ENCODE peak calls at places on chromosome 13, in nine cellular contexts. One of them, this sample, is unnamed.

GRCh38 chr13:77565635-77566034 is 30.1 kb downstream of the SCEL start:
- DNase-seq in tibial nerve: no peak
- DNase-seq in lower leg skin: no peak
- DNase-seq in H1: no peak
- DNase-seq in neural crest cell: no peak
- DNase-seq in astrocyte: peak
- DNase-seq in HFFc6: peak
- DNase-seq in left ventricle myocardium inferior: no peak
- DNase-seq in esophagus squamous epithelium: no peak
- DNase-seq in this sample: no peak

GRCh38 chr13:114264886-114265611 is 16.4 kb upstream of the UPF3A start:
- DNase-seq in tibial nerve: no peak
- DNase-seq in lower leg skin: no peak
- DNase-seq in H1: no peak
- DNase-seq in neural crest cell: no peak
- DNase-seq in astrocyte: peak
- DNase-seq in HFFc6: peak
- DNase-seq in left ventricle myocardium inferior: no peak
- DNase-seq in esophagus squamous epithelium: no peak
- DNase-seq in this sample: no peak

GRCh38 chr13:33179463-33179862 is 106.1 kb downstream of the STARD13 start:
- DNase-seq in tibial nerve: no peak
- DNase-seq in lower leg skin: no peak
- DNase-seq in H1: no peak
- DNase-seq in neural crest cell: no peak
- DNase-seq in astrocyte: no peak
- DNase-seq in HFFc6: no peak
- DNase-seq in left ventricle myocardium inferior: no peak
- DNase-seq in esophagus squamous epithelium: no peak
- DNase-seq in this sample: no peak

GRCh38 chr13:114151565-114152284 is 19.3 kb upstream of the RASA3 start:
- DNase-seq in tibial nerve: no peak
- DNase-seq in lower leg skin: peak
- DNase-seq in H1: no peak
- DNase-seq in neural crest cell: no peak
- DNase-seq in astrocyte: no peak
- DNase-seq in HFFc6: no peak
- DNase-seq in left ventricle myocardium inferior: no peak
- DNase-seq in esophagus squamous epithelium: no peak
- DNase-seq in this sample: no peak

GRCh38 chr13:65677906-65678305 is 1552.2 kb downstream of the PCDH9 start:
- DNase-seq in tibial nerve: no peak
- DNase-seq in lower leg skin: no peak
- DNase-seq in H1: no peak
- DNase-seq in neural crest cell: no peak
- DNase-seq in astrocyte: peak
- DNase-seq in HFFc6: no peak
- DNase-seq in left ventricle myocardium inferior: no peak
- DNase-seq in esophagus squamous epithelium: no peak
- DNase-seq in this sample: no peak

GRCh38 chr13:41107104-41107571 is 25.5 kb downstream of the KBTBD6 start:
- DNase-seq in tibial nerve: no peak
- DNase-seq in lower leg skin: no peak
- DNase-seq in H1: no peak
- DNase-seq in neural crest cell: no peak
- DNase-seq in astrocyte: no peak
- DNase-seq in HFFc6: no peak
- DNase-seq in left ventricle myocardium inferior: no peak
- DNase-seq in esophagus squamous epithelium: no peak
- DNase-seq in this sample: no peak

GRCh38 chr13:40377783-40378182 is 288.7 kb downstream of the FOXO1 start:
- DNase-seq in tibial nerve: no peak
- DNase-seq in lower leg skin: peak
- DNase-seq in H1: no peak
- DNase-seq in neural crest cell: no peak
- DNase-seq in astrocyte: peak
- DNase-seq in HFFc6: no peak
- DNase-seq in left ventricle myocardium inferior: no peak
- DNase-seq in esophagus squamous epithelium: no peak
- DNase-seq in this sample: no peak

GRCh38 chr13:66940113-66940512 is 290.0 kb downstream of the PCDH9 start:
- DNase-seq in tibial nerve: no peak
- DNase-seq in lower leg skin: no peak
- DNase-seq in H1: no peak
- DNase-seq in neural crest cell: no peak
- DNase-seq in astrocyte: peak
- DNase-seq in HFFc6: no peak
- DNase-seq in left ventricle myocardium inferior: no peak
- DNase-seq in esophagus squamous epithelium: no peak
- DNase-seq in this sample: no peak

GRCh38 chr13:111389621-111390521 is 69.4 kb downstream of the TEX29 start:
- DNase-seq in tibial nerve: no peak
- DNase-seq in lower leg skin: peak
- DNase-seq in H1: no peak
- DNase-seq in neural crest cell: no peak
- DNase-seq in astrocyte: no peak
- DNase-seq in HFFc6: no peak
- DNase-seq in left ventricle myocardium inferior: no peak
- DNase-seq in esophagus squamous epithelium: no peak
- DNase-seq in this sample: no peak

GRCh38 chr13:109744512-109745051 is 41.8 kb downstream of the IRS2 start:
- DNase-seq in tibial nerve: peak
- DNase-seq in lower leg skin: no peak
- DNase-seq in H1: no peak
- DNase-seq in neural crest cell: no peak
- DNase-seq in astrocyte: peak
- DNase-seq in HFFc6: peak
- DNase-seq in left ventricle myocardium inferior: peak
- DNase-seq in esophagus squamous epithelium: no peak
- DNase-seq in this sample: no peak

GRCh38 chr13:113762538-113762937 is 3.5 kb downstream of the TMEM255B start:
- DNase-seq in tibial nerve: no peak
- DNase-seq in lower leg skin: peak
- DNase-seq in H1: no peak
- DNase-seq in neural crest cell: no peak
- DNase-seq in astrocyte: no peak
- DNase-seq in HFFc6: no peak
- DNase-seq in left ventricle myocardium inferior: no peak
- DNase-seq in esophagus squamous epithelium: no peak
- DNase-seq in this sample: no peak

GRCh38 chr13:102091231-102091630 is 310.6 kb downstream of the FGF14 start:
- DNase-seq in tibial nerve: no peak
- DNase-seq in lower leg skin: no peak
- DNase-seq in H1: peak
- DNase-seq in neural crest cell: no peak
- DNase-seq in astrocyte: no peak
- DNase-seq in HFFc6: no peak
- DNase-seq in left ventricle myocardium inferior: no peak
- DNase-seq in esophagus squamous epithelium: no peak
- DNase-seq in this sample: no peak

GRCh38 chr13:42279080-42279479 is 7.1 kb downstream of the AKAP11 start:
- DNase-seq in tibial nerve: no peak
- DNase-seq in lower leg skin: no peak
- DNase-seq in H1: no peak
- DNase-seq in neural crest cell: no peak
- DNase-seq in astrocyte: peak
- DNase-seq in HFFc6: no peak
- DNase-seq in left ventricle myocardium inferior: no peak
- DNase-seq in esophagus squamous epithelium: no peak
- DNase-seq in this sample: no peak

GRCh38 chr13:90237852-90238251 is 1109.6 kb upstream of the MIR17HG start:
- DNase-seq in tibial nerve: no peak
- DNase-seq in lower leg skin: no peak
- DNase-seq in H1: no peak
- DNase-seq in neural crest cell: no peak
- DNase-seq in astrocyte: no peak
- DNase-seq in HFFc6: no peak
- DNase-seq in left ventricle myocardium inferior: no peak
- DNase-seq in esophagus squamous epithelium: no peak
- DNase-seq in this sample: no peak

GRCh38 chr13:19605161-19605955 is 28.1 kb upstream of the MPHOSPH8 start:
- DNase-seq in tibial nerve: no peak
- DNase-seq in lower leg skin: peak
- DNase-seq in H1: no peak
- DNase-seq in neural crest cell: no peak
- DNase-seq in astrocyte: peak
- DNase-seq in HFFc6: no peak
- DNase-seq in left ventricle myocardium inferior: no peak
- DNase-seq in esophagus squamous epithelium: no peak
- DNase-seq in this sample: no peak

GRCh38 chr13:51066091-51066831 is 44.8 kb downstream of the C13orf42 start:
- DNase-seq in tibial nerve: peak
- DNase-seq in lower leg skin: no peak
- DNase-seq in H1: no peak
- DNase-seq in neural crest cell: no peak
- DNase-seq in astrocyte: peak
- DNase-seq in HFFc6: no peak
- DNase-seq in left ventricle myocardium inferior: no peak
- DNase-seq in esophagus squamous epithelium: no peak
- DNase-seq in this sample: no peak
- TF ChIP-seq CTCF in tibial nerve: no peak
- TF ChIP-seq CTCF in lower leg skin: no peak
- TF ChIP-seq CTCF in H1: peak
- TF ChIP-seq CTCF in neural crest cell: no peak
- TF ChIP-seq CTCF in astrocyte: no peak
- TF ChIP-seq CTCF in HFFc6: no peak
- TF ChIP-seq CTCF in left ventricle myocardium inferior: no peak
- TF ChIP-seq CTCF in esophagus squamous epithelium: no peak
- TF ChIP-seq CTCF in this sample: no peak

GRCh38 chr13:27465611-27466010 is 15.2 kb upstream of the MTIF3 start:
- DNase-seq in tibial nerve: no peak
- DNase-seq in lower leg skin: no peak
- DNase-seq in H1: no peak
- DNase-seq in neural crest cell: no peak
- DNase-seq in astrocyte: no peak
- DNase-seq in HFFc6: no peak
- DNase-seq in left ventricle myocardium inferior: no peak
- DNase-seq in esophagus squamous epithelium: no peak
- DNase-seq in this sample: no peak

GRCh38 chr13:27461940-27462584 is 11.7 kb upstream of the MTIF3 start:
- DNase-seq in tibial nerve: no peak
- DNase-seq in lower leg skin: no peak
- DNase-seq in H1: no peak
- DNase-seq in neural crest cell: no peak
- DNase-seq in astrocyte: no peak
- DNase-seq in HFFc6: no peak
- DNase-seq in left ventricle myocardium inferior: peak
- DNase-seq in esophagus squamous epithelium: no peak
- DNase-seq in this sample: no peak

GRCh38 chr13:27466513-27466912 is 16.1 kb upstream of the MTIF3 start:
- DNase-seq in tibial nerve: no peak
- DNase-seq in lower leg skin: no peak
- DNase-seq in H1: no peak
- DNase-seq in neural crest cell: no peak
- DNase-seq in astrocyte: no peak
- DNase-seq in HFFc6: no peak
- DNase-seq in left ventricle myocardium inferior: no peak
- DNase-seq in esophagus squamous epithelium: no peak
- DNase-seq in this sample: no peak

GRCh38 chr13:27463500-27463899 is 13.1 kb upstream of the MTIF3 start:
- DNase-seq in tibial nerve: no peak
- DNase-seq in lower leg skin: no peak
- DNase-seq in H1: no peak
- DNase-seq in neural crest cell: no peak
- DNase-seq in astrocyte: no peak
- DNase-seq in HFFc6: no peak
- DNase-seq in left ventricle myocardium inferior: no peak
- DNase-seq in esophagus squamous epithelium: no peak
- DNase-seq in this sample: no peak
- TF ChIP-seq CTCF in tibial nerve: no peak
- TF ChIP-seq CTCF in lower leg skin: no peak
- TF ChIP-seq CTCF in H1: no peak
- TF ChIP-seq CTCF in neural crest cell: no peak
- TF ChIP-seq CTCF in astrocyte: no peak
- TF ChIP-seq CTCF in HFFc6: no peak
- TF ChIP-seq CTCF in left ventricle myocardium inferior: no peak
- TF ChIP-seq CTCF in esophagus squamous epithelium: no peak
- TF ChIP-seq CTCF in this sample: no peak

GRCh38 chr13:95301135-95301946 is at the start of gene ABCC4:
- DNase-seq in tibial nerve: peak
- DNase-seq in lower leg skin: peak
- DNase-seq in H1: peak
- DNase-seq in neural crest cell: peak
- DNase-seq in astrocyte: peak
- DNase-seq in HFFc6: peak
- DNase-seq in left ventricle myocardium inferior: peak
- DNase-seq in esophagus squamous epithelium: no peak
- DNase-seq in this sample: peak

GRCh38 chr13:95298971-95299627 is 2.2 kb downstream of the ABCC4 start:
- DNase-seq in tibial nerve: no peak
- DNase-seq in lower leg skin: no peak
- DNase-seq in H1: no peak
- DNase-seq in neural crest cell: no peak
- DNase-seq in astrocyte: peak
- DNase-seq in HFFc6: peak
- DNase-seq in left ventricle myocardium inferior: no peak
- DNase-seq in esophagus squamous epithelium: no peak
- DNase-seq in this sample: no peak

GRCh38 chr13:95298169-95298940 is 2.9 kb downstream of the ABCC4 start:
- DNase-seq in tibial nerve: no peak
- DNase-seq in lower leg skin: no peak
- DNase-seq in H1: no peak
- DNase-seq in neural crest cell: no peak
- DNase-seq in astrocyte: no peak
- DNase-seq in HFFc6: no peak
- DNase-seq in left ventricle myocardium inferior: no peak
- DNase-seq in esophagus squamous epithelium: no peak
- DNase-seq in this sample: no peak

GRCh38 chr13:95301947-95302386 is 716 bp upstream of the ABCC4 start:
- DNase-seq in tibial nerve: peak
- DNase-seq in lower leg skin: no peak
- DNase-seq in H1: no peak
- DNase-seq in neural crest cell: no peak
- DNase-seq in astrocyte: peak
- DNase-seq in HFFc6: no peak
- DNase-seq in left ventricle myocardium inferior: no peak
- DNase-seq in esophagus squamous epithelium: no peak
- DNase-seq in this sample: no peak

GRCh38 chr13:95300625-95301134 is 571 bp downstream of the ABCC4 start:
- DNase-seq in tibial nerve: peak
- DNase-seq in lower leg skin: peak
- DNase-seq in H1: no peak
- DNase-seq in neural crest cell: peak
- DNase-seq in astrocyte: peak
- DNase-seq in HFFc6: peak
- DNase-seq in left ventricle myocardium inferior: peak
- DNase-seq in esophagus squamous epithelium: no peak
- DNase-seq in this sample: peak
- TF ChIP-seq CTCF in tibial nerve: no peak
- TF ChIP-seq CTCF in lower leg skin: no peak
- TF ChIP-seq CTCF in H1: no peak
- TF ChIP-seq CTCF in neural crest cell: no peak
- TF ChIP-seq CTCF in astrocyte: no peak
- TF ChIP-seq CTCF in HFFc6: peak
- TF ChIP-seq CTCF in left ventricle myocardium inferior: no peak
- TF ChIP-seq CTCF in esophagus squamous epithelium: no peak
- TF ChIP-seq CTCF in this sample: no peak

DNA sequence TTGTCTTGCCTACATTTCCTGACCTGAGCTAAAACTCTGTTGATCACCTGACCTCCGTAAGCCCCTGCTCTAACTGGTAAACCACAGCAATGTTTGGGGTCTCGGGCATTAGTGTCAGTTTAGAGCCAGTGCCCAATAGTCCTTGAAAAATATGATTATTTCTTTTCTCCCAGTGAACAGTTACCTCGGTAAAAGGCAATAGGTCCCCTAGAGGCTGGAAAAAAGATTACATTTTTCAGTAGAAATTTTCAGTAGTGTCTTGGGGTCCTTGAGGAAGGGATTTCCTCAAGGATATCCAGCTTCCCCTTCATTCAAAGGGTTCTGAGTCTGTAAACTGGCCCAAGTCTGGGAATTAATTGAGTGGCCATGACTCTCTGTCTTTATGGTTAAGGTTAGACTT is 177.5 kb downstream of the SLC7A1 start:
- DNase-seq in tibial nerve: no peak
- DNase-seq in lower leg skin: no peak
- DNase-seq in H1: no peak
- DNase-seq in neural crest cell: no peak
- DNase-seq in astrocyte: no peak
- DNase-seq in HFFc6: no peak
- DNase-seq in left ventricle myocardium inferior: no peak
- DNase-seq in esophagus squamous epithelium: no peak
- DNase-seq in this sample: no peak
- TF ChIP-seq CTCF in tibial nerve: no peak
- TF ChIP-seq CTCF in lower leg skin: no peak
- TF ChIP-seq CTCF in H1: peak
- TF ChIP-seq CTCF in neural crest cell: peak
- TF ChIP-seq CTCF in astrocyte: no peak
- TF ChIP-seq CTCF in HFFc6: peak
- TF ChIP-seq CTCF in left ventricle myocardium inferior: no peak
- TF ChIP-seq CTCF in esophagus squamous epithelium: no peak
- TF ChIP-seq CTCF in this sample: peak

This sample was measured in nephron progenitor cell.